ENCODE peak calls at places on chromosomes 2 and 18, in seven cellular contexts. T is H1, L is HCT116, F is A549, W is IMR-90, Z is GM12878, I is K562. N is an unnamed sample.
A peak's percentile ranks its signal among the peaks of the same experiment; 100 is the strongest.

GRCh38 chr18:49562481-49563129 is 748 bp downstream of the LIPG start:
- DNase-seq in L (no peak), F (no peak), T (no peak), W (no peak), Z (no peak), I (no peak), N (no peak)

GRCh38 chr18:48073231-48073930 is 142.9 kb upstream of the SMAD2 start:
- DNase-seq in W (no peak), F (no peak), T (no peak), Z (no peak), L (no peak), I (no peak), N (no peak)

GRCh38 chr18:55300469-55301195 is 287.4 kb downstream of the TCF4 start:
- DNase-seq in L (no peak), Z (no peak), I (peak; percentile 32), T (no peak), F (no peak), W (peak; percentile 37), N (no peak)

GRCh38 chr2:55718165-55719008 is 24.7 kb upstream of the PNPT1 start:
- DNase-seq in F (peak; percentile 71), Z (peak; percentile 7), W (peak; percentile 71), T (peak; percentile 5), I (peak; percentile 56), L (peak; percentile 59), N (peak; percentile 66)

GRCh38 chr2:37563375-37564011 is 107.9 kb downstream of the CDC42EP3 start:
- DNase-seq in L (no peak), W (peak; percentile 22), T (no peak), I (no peak), Z (no peak), F (no peak), N (no peak)

GRCh38 chr2:42225573-42225972 is 56.4 kb downstream of the EML4 start:
- DNase-seq in W (no peak), Z (no peak), T (no peak), L (no peak), F (no peak), I (no peak), N (no peak)

GRCh38 chr2:151657667-151658076 is 76.6 kb downstream of the NEB start:
- DNase-seq in I (peak; percentile 27), F (no peak), L (no peak), T (no peak), W (no peak), Z (no peak), N (no peak)

GRCh38 chr2:152814475-152815030 is 96.1 kb downstream of the ARL6IP6 start:
- DNase-seq in Z (no peak), W (no peak), L (no peak), F (no peak), T (no peak), I (no peak), N (no peak)

GRCh38 chr2:221501210-221501882 is 70.8 kb downstream of the EPHA4 start:
- DNase-seq in Z (no peak), I (no peak), T (no peak), W (peak; percentile 71), L (no peak), F (no peak), N (no peak)

GRCh38 chr2:54803783-54804758 is 80.6 kb downstream of the EML6 start:
- DNase-seq in F (no peak), T (no peak), W (no peak), I (no peak), L (no peak), Z (no peak), N (no peak)

GRCh38 chr2:17313261-17313660 is 205.0 kb downstream of the RAD51AP2 start:
- DNase-seq in I (no peak), Z (no peak), L (no peak), W (no peak), F (no peak), T (no peak), N (no peak)

GRCh38 chr2:105114551-105114950 is 76.7 kb downstream of the MRPS9 start:
- DNase-seq in Z (no peak), T (no peak), W (peak; percentile 74), I (peak; percentile 68), F (peak; percentile 70), L (peak; percentile 51), N (peak; percentile 70)

GRCh38 chr2:11539317-11540147 is 5.7 kb downstream of the GREB1 start:
- DNase-seq in I (no peak), W (no peak), T (no peak), Z (no peak), L (no peak), F (no peak), N (peak; percentile 96)

GRCh38 chr2:67159929-67160328 is 237.2 kb upstream of the ETAA1 start:
- DNase-seq in T (no peak), F (no peak), W (peak; percentile 81), Z (no peak), I (no peak), L (no peak), N (no peak)

GRCh38 chr2:190668892-190669291 is 20.0 kb downstream of the NAB1 start:
- DNase-seq in F (no peak), T (no peak), I (peak; percentile 74), L (no peak), W (no peak), Z (no peak), N (no peak)

GRCh38 chr2:142140434-142140845 is 9.6 kb upstream of the LRP1B start:
- DNase-seq in L (peak; percentile 19), Z (no peak), T (no peak), W (peak; percentile 9), I (no peak), F (peak; percentile 10), N (peak; percentile 12)

GRCh38 chr2:42874838-42875801 is 82.7 kb upstream of the HAAO start:
- DNase-seq in W (no peak), T (no peak), F (no peak), L (no peak), Z (no peak), I (no peak), N (no peak)

GRCh38 chr2:31476511-31477171 is 62.1 kb upstream of the XDH start:
- DNase-seq in I (no peak), Z (no peak), L (no peak), F (no peak), T (no peak), W (peak; percentile 19), N (no peak)

DNA sequence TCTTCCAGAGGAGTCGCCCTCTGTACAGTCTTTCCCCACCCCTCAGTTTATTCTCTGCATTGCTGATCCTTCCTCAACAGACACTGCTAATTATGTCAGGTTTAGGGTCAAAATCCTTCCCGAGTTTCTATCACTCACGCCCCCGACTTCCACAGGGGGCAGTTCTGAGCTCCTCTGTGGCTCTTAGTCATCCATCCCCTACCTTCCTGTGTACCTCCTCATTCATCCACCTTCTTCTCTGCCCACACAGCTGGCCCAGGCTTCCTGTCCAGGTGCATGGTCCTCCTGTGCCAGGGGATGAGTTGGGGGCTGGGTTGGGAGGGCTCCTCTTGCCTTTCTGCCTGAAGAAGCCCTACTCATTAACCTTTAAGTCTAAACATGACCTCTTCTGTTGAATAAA is 202.9 kb downstream of the ARL4C start:
- DNase-seq in T (no peak), I (no peak), F (no peak), W (no peak), Z (no peak), L (peak; percentile 37), N (no peak)
- TF ChIP-seq CEBPB in T (no peak), I (no peak), F (no peak), W (no peak), Z (no peak), L (no peak), N (no peak)

GRCh38 chr2:237466266-237466665 is 20.8 kb upstream of the MLPH start:
- DNase-seq in L (no peak), W (peak; percentile 92), T (no peak), F (no peak), I (no peak), Z (no peak), N (no peak)
- TF ChIP-seq CEBPB in L (no peak), W (no peak), T (no peak), F (no peak), I (no peak), Z (no peak), N (no peak)

DNA sequence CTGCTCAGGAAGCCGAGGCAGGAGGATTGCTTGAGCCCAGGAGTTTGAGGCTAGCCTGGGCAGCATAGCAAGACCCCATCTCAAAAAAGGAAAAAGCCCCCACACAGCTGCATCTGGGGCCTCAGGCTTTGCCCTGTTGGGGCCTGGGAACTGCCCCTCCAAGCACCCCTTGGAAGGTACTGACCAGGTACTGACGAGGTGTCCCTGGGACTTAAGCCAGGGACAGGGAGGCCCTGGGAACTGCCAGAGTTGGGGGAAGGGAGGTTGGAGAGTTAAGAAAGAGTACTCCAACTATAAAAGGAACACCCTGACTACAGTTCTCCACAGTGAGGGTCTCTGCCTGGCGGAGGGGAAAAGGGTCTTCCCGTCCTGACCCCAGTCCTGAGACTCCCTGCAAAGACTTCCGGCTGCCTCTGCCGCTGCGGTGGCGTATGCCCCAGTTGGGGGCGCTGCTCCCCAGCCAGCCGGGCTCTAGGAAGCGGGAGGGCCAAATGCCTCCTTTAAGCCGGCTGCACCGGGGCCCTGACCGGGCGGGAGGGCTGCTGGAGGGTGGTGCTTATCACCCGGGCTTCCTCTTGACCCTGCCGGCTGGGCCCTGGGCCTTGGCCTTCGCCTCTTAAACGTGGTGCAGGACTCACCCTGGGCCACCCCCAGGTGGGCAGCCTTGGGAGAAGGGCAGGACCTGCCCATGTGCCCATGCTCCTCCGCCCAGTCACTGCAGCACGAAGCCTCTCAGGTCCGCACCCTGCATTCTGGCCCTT is 12.8 kb downstream of the SLC30A3 start:
- DNase-seq in W (peak; percentile 31), F (peak; percentile 65), L (peak; percentile 23), T (peak; percentile 57), I (peak; percentile 91), Z (no peak), N (peak; percentile 68)
- TF ChIP-seq CEBPB in W (no peak), F (no peak), L (no peak), T (no peak), I (no peak), Z (no peak), N (no peak)

GRCh38 chr2:161354106-161354505 is 45.9 kb downstream of the PSMD14 start:
- DNase-seq in L (no peak), T (no peak), I (no peak), Z (no peak), W (no peak), F (no peak), N (no peak)

GRCh38 chr2:161355106-161355505 is 46.9 kb downstream of the PSMD14 start:
- DNase-seq in W (no peak), F (no peak), L (no peak), T (no peak), Z (no peak), I (no peak), N (no peak)

GRCh38 chr2:161355985-161356384 is 47.8 kb downstream of the PSMD14 start:
- DNase-seq in F (no peak), T (no peak), L (no peak), I (no peak), Z (no peak), W (no peak), N (no peak)

GRCh38 chr2:161358838-161359237 is 50.6 kb downstream of the PSMD14 start:
- DNase-seq in T (no peak), I (no peak), W (no peak), F (no peak), Z (no peak), L (no peak), N (peak; percentile 18)

DNA sequence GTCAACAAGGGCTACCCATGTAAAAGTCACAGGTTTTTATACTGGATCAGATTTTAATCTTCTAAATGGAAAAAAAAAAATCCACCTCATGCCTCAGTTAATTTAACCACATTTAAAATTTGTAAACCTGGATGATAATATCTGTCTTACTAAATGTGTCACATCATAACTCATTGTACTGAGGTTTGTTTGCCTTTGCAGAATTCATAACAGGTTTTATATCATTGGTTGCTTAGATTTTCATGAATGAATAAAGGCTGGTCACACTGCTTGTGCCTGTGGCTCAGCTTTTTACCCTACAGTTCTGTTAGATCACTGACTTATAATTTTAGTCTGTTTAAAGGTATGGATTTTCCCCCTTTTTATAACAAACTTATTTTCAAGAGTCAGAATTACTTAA is 48.9 kb downstream of the PSMD14 start:
- DNase-seq in I (no peak), T (no peak), W (no peak), F (no peak), L (no peak), Z (no peak), N (no peak)
- TF ChIP-seq CEBPB in I (no peak), T (no peak), W (no peak), F (no peak), L (no peak), Z (no peak), N (no peak)

N was measured in HepG2.